ENCODE peak calls at places on chromosomes 6 and 20, in five cellular contexts. G, L, E, V and Y are unnamed samples.

GRCh38 chr6:42933195-42933594 is 3.9 kb downstream of the CNPY3 start:
- DNase-seq in G (no peak), L (no peak), E (no peak), V (no peak), Y (no peak)

GRCh38 chr6:16623029-16623653 is 138.1 kb downstream of the ATXN1 start:
- DNase-seq in E (peak; percentile 60), V (peak; percentile 32), G (peak; percentile 36), L (no peak), Y (no peak)

GRCh38 chr20:4864292-4864691 is 137.0 kb downstream of the SLC23A2 start:
- DNase-seq in G (no peak), E (peak; percentile 5), V (no peak), L (no peak), Y (no peak)

GRCh38 chr6:144377586-144377985 is 92.5 kb downstream of the UTRN start:
- DNase-seq in V (peak; percentile 80), L (no peak), G (peak; percentile 87), E (peak; percentile 86), Y (no peak)

GRCh38 chr20:36355469-36356171 is 49.5 kb downstream of the DLGAP4 start:
- DNase-seq in V (no peak), E (no peak), G (no peak), L (no peak), Y (no peak)

GRCh38 chr20:992801-993535 is 9.1 kb downstream of the RSPO4 start:
- DNase-seq in V (no peak), L (no peak), E (no peak), G (no peak), Y (no peak)

GRCh38 chr20:12068146-12068545 is 150.5 kb downstream of the BTBD3 start:
- DNase-seq in V (no peak), L (no peak), E (no peak), G (no peak), Y (no peak)

GRCh38 chr6:143176090-143177021 is 115.7 kb downstream of the AIG1 start:
- DNase-seq in G (peak; percentile 63), V (peak; percentile 90), L (no peak), E (peak; percentile 88), Y (no peak)

GRCh38 chr20:62662422-62662821 is 20.1 kb downstream of the SLCO4A1 start:
- DNase-seq in L (no peak), E (peak; percentile 80), V (peak; percentile 94), G (peak; percentile 79), Y (no peak)

GRCh38 chr20:23566199-23566932 is 1.9 kb downstream of the CST9L start:
- DNase-seq in L (no peak), V (no peak), E (no peak), G (no peak), Y (no peak)

GRCh38 chr20:15918631-15919030 is 654.6 kb downstream of the KIF16B start:
- DNase-seq in L (no peak), G (no peak), E (no peak), V (no peak), Y (no peak)

GRCh38 chr6:82040405-82041221 is 206.9 kb downstream of the IBTK start:
- DNase-seq in L (no peak), G (peak; percentile 67), E (peak; percentile 59), V (peak; percentile 76), Y (peak; percentile 35)

GRCh38 chr20:8385247-8385646 is 253.2 kb downstream of the PLCB1 start:
- DNase-seq in G (peak; percentile 62), L (no peak), E (peak; percentile 65), V (peak; percentile 55), Y (no peak)

GRCh38 chr20:31607640-31608255 is 2.7 kb downstream of the ID1 start:
- DNase-seq in L (no peak), V (peak; percentile 78), E (no peak), G (peak; percentile 45), Y (no peak)

GRCh38 chr6:140002406-140003022 is 628.1 kb upstream of the CITED2 start:
- DNase-seq in E (peak; percentile 16), V (peak; percentile 78), L (no peak), G (peak; percentile 41), Y (no peak)

GRCh38 chr20:44092551-44093248 is 94.3 kb downstream of the JPH2 start:
- DNase-seq in V (peak; percentile 76), L (no peak), E (peak; percentile 49), G (peak; percentile 74), Y (peak; percentile 53)

GRCh38 chr6:94501546-94501945 is 1075.8 kb upstream of the MANEA start:
- DNase-seq in E (no peak), L (no peak), V (no peak), G (peak; percentile 40), Y (no peak)

GRCh38 chr20:8082999-8083398 is 49.1 kb upstream of the PLCB1 start:
- DNase-seq in V (peak; percentile 77), G (peak; percentile 88), E (peak; percentile 64), L (no peak), Y (no peak)

GRCh38 chr6:143205983-143206382 is 145.3 kb downstream of the AIG1 start:
- DNase-seq in G (peak; percentile 37), V (peak; percentile 68), L (no peak), E (peak; percentile 22), Y (no peak)

GRCh38 chr6:26477431-26477830 is 19.7 kb downstream of the BTN2A1 start:
- DNase-seq in G (no peak), L (no peak), V (no peak), E (no peak), Y (no peak)

GRCh38 chr6:90298459-90299053 is 1.9 kb upstream of the BACH2 start:
- DNase-seq in V (no peak), E (no peak), L (no peak), G (no peak), Y (no peak)

GRCh38 chr6:90297866-90298381 is 1.3 kb upstream of the BACH2 start:
- DNase-seq in L (no peak), E (no peak), V (no peak), G (no peak), Y (no peak)

GRCh38 chr6:90295854-90296345 is 743 bp downstream of the BACH2 start:
- DNase-seq in L (no peak), V (peak; percentile 74), E (peak; percentile 68), G (peak; percentile 86), Y (peak; percentile 66)

GRCh38 chr6:90296346-90297123 is at the start of gene BACH2:
- DNase-seq in V (peak; percentile 93), G (peak; percentile 93), E (peak; percentile 92), L (peak; percentile 70), Y (peak; percentile 92)

GRCh38 chr6:90297124-90297865 is 652 bp upstream of the BACH2 start:
- DNase-seq in L (no peak), E (no peak), V (no peak), G (no peak), Y (no peak)
- H3K9ac ChIP-seq in L (peak overlapping the region; percentile 67), E (peak overlapping the region; percentile 52), V (no peak overlapping the region), G (no peak overlapping the region), Y (peak overlapping the region; percentile 58)

DNA sequence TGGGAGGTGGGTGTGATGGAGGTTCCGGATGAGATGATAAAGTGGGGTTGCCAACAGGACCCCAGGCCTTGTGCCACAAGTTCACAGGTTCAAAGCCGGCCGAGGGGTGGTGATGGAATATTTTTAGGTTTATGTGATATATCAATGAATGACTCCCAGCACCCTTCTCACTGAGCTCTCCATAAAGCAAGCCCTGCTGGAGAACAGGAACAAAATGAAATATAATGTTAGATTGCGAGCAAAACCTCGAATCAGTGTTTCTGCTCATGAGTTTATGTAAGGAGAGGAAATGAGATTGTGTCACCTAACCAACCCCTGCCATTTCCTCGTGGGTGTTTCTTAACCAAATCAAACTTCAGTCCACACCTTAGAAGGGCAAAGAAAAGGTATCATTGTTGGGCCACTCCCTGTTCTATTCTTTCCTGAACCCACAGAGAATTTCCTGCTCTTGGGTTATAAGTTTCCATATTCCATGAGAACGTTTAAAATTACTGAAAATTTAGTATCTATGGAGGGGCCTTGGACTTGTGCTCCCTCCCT is 192.2 kb upstream of the EXOC2 start:
- DNase-seq in G (no peak), V (no peak), L (no peak), E (no peak), Y (peak; percentile 65)
- H3K27ac ChIP-seq in G (no peak overlapping the region), V (no peak overlapping the region), L (no peak overlapping the region), E (no peak overlapping the region), Y (peak overlapping the region; percentile 65)

DNA sequence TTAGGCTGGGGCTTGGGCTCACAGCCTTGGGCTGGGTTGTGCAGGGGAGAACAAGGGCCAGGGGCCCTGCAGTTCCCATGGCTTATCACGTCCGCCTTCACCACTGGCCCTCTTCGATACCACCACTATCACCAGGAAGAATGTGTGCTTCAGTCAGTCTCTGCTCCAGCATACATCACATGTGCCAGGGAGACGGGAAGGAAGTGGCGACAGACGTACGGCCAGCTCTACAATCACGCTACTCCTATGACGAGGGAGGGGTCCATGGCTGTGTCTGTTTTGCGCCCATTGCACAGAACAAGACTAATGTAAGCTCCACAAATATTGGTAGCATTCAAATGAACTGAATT is 72.1 kb downstream of the TRAM2 start:
- DNase-seq in L (no peak), E (no peak), G (no peak), V (no peak), Y (no peak)
- H3K4me3 ChIP-seq in L (no peak overlapping the region), E (no peak overlapping the region), G (no peak overlapping the region), V (no peak overlapping the region), Y (no peak overlapping the region)

DNA sequence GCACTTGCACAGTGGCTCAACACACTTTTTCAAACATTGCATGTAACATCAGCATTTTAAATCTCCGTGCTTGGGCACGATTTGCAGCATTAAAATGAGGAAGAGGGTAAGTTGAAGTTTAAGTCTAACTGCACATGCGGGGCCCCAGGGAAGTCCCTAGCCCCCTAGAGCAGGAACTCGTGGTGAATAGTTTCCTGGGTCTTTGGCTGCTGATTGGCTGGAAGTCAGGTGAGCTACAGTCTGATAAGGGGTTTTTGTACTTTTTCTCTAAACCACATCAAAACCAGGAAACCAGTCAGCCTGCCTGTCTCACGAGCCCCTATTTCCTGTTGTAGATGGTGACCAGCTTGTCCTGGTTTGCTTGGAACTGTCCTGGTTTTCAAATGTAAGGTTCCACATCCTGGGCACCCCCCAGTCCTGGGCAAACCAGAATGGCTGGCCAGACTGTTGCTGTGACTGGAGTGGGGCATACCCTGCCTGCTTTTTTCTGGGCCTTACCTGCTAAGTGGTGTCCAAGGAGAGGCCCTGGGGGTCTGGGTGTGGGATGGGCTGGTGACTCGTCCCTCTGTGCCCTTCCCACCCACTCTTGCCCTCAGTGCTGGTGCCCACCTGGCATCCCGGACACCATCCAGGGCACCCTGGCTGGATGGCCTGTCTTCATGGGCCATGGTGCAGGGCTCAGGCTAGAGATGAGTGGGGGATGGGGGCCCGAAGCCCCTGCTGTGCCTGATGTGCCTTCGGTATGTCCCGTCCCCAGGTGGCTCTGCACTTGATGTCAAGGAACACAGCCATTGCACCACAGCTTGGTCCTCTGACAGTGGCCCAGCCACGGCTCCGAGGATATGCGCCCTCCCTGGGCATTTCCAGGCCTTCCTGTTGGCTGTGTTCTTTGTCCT is 31.8 kb downstream of the SUN5 start:
- DNase-seq in L (no peak), E (no peak), V (no peak), G (no peak), Y (peak; percentile 42)
- H3K9ac ChIP-seq in L (no peak overlapping the region), E (no peak overlapping the region), V (no peak overlapping the region), G (no peak overlapping the region), Y (no peak overlapping the region)

GRCh38 chr6:79869600-79870084 is 77.7 kb downstream of the ELOVL4 start:
- DNase-seq in E (peak; percentile 57), G (peak; percentile 65), L (peak; percentile 59), V (peak; percentile 84), Y (peak; percentile 86)
- H3K27ac ChIP-seq in E (no peak overlapping the region), G (no peak overlapping the region), L (no peak overlapping the region), V (no peak overlapping the region), Y (no peak overlapping the region)